ENCODE peak calls at places on chromosomes 1 and 21, in six cellular contexts. K is cardiac muscle cell; C is RPMI8226; W is MM.1S; U is M059J; J is stimulated activated CD8-positive, alpha-beta memory T cell treated with anti-CD3 and anti-CD28 coated beads, Interleukin-15, amount 100 ng/mL, for 24 hours. L is an unnamed sample.

GRCh38 chr1:7644906-7645750 is 126.0 kb upstream of the VAMP3 start:
- DNase-seq in K (no peak), C (peak), W (peak), U (peak), J (no peak), L (no peak)

GRCh38 chr1:96999191-96999590 is 277.6 kb downstream of the PTBP2 start:
- DNase-seq in K (no peak), C (no peak), W (no peak), U (peak), J (no peak), L (no peak)

GRCh38 chr1:155192346-155193274 is 15.1 kb downstream of the THBS3 start:
- DNase-seq in K (no peak), C (peak), W (no peak), U (no peak), J (no peak), L (no peak)

GRCh38 chr1:228980232-228980969 is 245.1 kb downstream of the RHOU start:
- DNase-seq in K (no peak), C (no peak), W (no peak), U (no peak), J (no peak), L (no peak)

GRCh38 chr1:193115629-193116227 is 6.1 kb upstream of the CDC73 start:
- DNase-seq in K (peak), C (no peak), W (no peak), U (peak), J (no peak), L (peak)

GRCh38 chr1:53324321-53324720 is 3.5 kb downstream of the LRP8 start:
- DNase-seq in K (no peak), C (no peak), W (no peak), U (no peak), J (no peak), L (no peak)

GRCh38 chr1:74343191-74343590 is 108.0 kb downstream of the TNNI3K start:
- DNase-seq in K (peak), C (peak), W (no peak), U (no peak), J (no peak), L (no peak)

GRCh38 chr1:241770115-241770514 is 77.9 kb upstream of the EXO1 start:
- DNase-seq in K (no peak), C (peak), W (peak), U (no peak), J (no peak), L (no peak)

GRCh38 chr1:31434101-31434871 is 21.3 kb downstream of the SERINC2 start:
- DNase-seq in K (no peak), C (no peak), W (no peak), U (no peak), J (no peak), L (no peak)

GRCh38 chr21:21163904-21164303 is 165.7 kb downstream of the NCAM2 start:
- DNase-seq in K (peak), C (peak), W (peak), U (peak), J (no peak), L (peak)

GRCh38 chr1:177355575-177355974 is 184.8 kb downstream of the BRINP2 start:
- DNase-seq in K (peak), C (peak), W (peak), U (peak), J (no peak), L (peak)